ENCODE peak calls at places on chromosome 14, in eight cellular contexts. R is AG09309, N is EL, Z is midbrain, L is OCI-LY7, Q is NCI-H69, K is non-pigmented ciliary epithelial cell, F is uterus. O is an unnamed sample.

GRCh38 chr14:103442288-103442687 is 57.1 kb downstream of the MARK3 start:
- DNase-seq in R (no peak), N (peak; percentile 27), Z (no peak), L (no peak), Q (no peak), K (no peak), F (no peak), O (no peak)

GRCh38 chr14:68854421-68854820 is 61.6 kb upstream of the ZFP36L1 start:
- DNase-seq in R (no peak), N (no peak), Z (no peak), L (no peak), Q (no peak), K (no peak), F (no peak), O (no peak)

GRCh38 chr14:93533864-93534263 is 103.1 kb downstream of the UNC79 start:
- DNase-seq in R (no peak), N (no peak), Z (peak; percentile 8), L (peak; percentile 4), Q (no peak), K (no peak), F (no peak), O (no peak)

GRCh38 chr14:69625299-69626131 is 14.1 kb downstream of the SUSD6 start:
- DNase-seq in R (no peak), N (peak; percentile 28), Z (peak; percentile 14), L (peak; percentile 72), Q (no peak), K (no peak), F (peak; percentile 51), O (no peak)

GRCh38 chr14:92513966-92514843 is 624 bp downstream of the RIN3 start:
- DNase-seq in R (no peak), N (peak; percentile 30), Z (no peak), L (no peak), Q (no peak), K (no peak), F (no peak), O (no peak)

GRCh38 chr14:39433452-39433813 is 1.2 kb upstream of the FBXO33 start:
- DNase-seq in R (no peak), N (no peak), Z (no peak), L (no peak), Q (peak; percentile 54), K (no peak), F (no peak), O (no peak)

GRCh38 chr14:99968156-99968920 is 96.9 kb upstream of the EVL start:
- DNase-seq in R (peak; percentile 80), N (peak; percentile 76), Z (no peak), L (no peak), Q (no peak), K (peak; percentile 52), F (peak; percentile 56), O (no peak)

GRCh38 chr14:97946291-97946690 is 1149.1 kb downstream of the VRK1 start:
- DNase-seq in R (no peak), N (no peak), Z (no peak), L (no peak), Q (peak; percentile 51), K (no peak), F (no peak), O (no peak)

GRCh38 chr14:99803106-99803437 is 9.9 kb downstream of the EML1 start:
- DNase-seq in R (no peak), N (no peak), Z (no peak), L (no peak), Q (peak; percentile 87), K (no peak), F (no peak), O (no peak)

GRCh38 chr14:55352201-55352600 is 59.4 kb downstream of the ATG14 start:
- DNase-seq in R (no peak), N (no peak), Z (no peak), L (no peak), Q (no peak), K (no peak), F (no peak), O (no peak)

GRCh38 chr14:27995688-27996087 is 770.9 kb upstream of the FOXG1 start:
- DNase-seq in R (no peak), N (no peak), Z (no peak), L (no peak), Q (peak; percentile 99), K (no peak), F (no peak), O (no peak)

GRCh38 chr14:91554535-91555332 is 44.6 kb upstream of the PPP4R3A start:
- DNase-seq in R (no peak), N (no peak), Z (no peak), L (no peak), Q (no peak), K (no peak), F (no peak), O (no peak)

GRCh38 chr14:64035143-64035542 is 182.3 kb downstream of the SYNE2 start:
- DNase-seq in R (peak; percentile 10), N (peak; percentile 42), Z (no peak), L (no peak), Q (no peak), K (no peak), F (no peak), O (no peak)

GRCh38 chr14:42992930-42993329 is 1386.3 kb downstream of the LRFN5 start:
- DNase-seq in R (no peak), N (no peak), Z (no peak), L (no peak), Q (no peak), K (no peak), F (no peak), O (no peak)

GRCh38 chr14:104001003-104001402 is 58.7 kb upstream of the RD3L start:
- DNase-seq in R (no peak), N (no peak), Z (no peak), L (peak; percentile 31), Q (peak; percentile 17), K (no peak), F (no peak), O (no peak)

GRCh38 chr14:102516531-102517411 is 7.2 kb upstream of the ANKRD9 start:
- DNase-seq in R (no peak), N (peak; percentile 29), Z (peak; percentile 29), L (peak; percentile 46), Q (peak; percentile 62), K (no peak), F (no peak), O (no peak)

GRCh38 chr14:35257809-35258208 is 34.4 kb upstream of the PSMA6 start:
- DNase-seq in R (peak; percentile 16), N (no peak), Z (no peak), L (no peak), Q (no peak), K (no peak), F (no peak), O (no peak)

GRCh38 chr14:52640137-52640536 is 55.2 kb downstream of the ERO1A start:
- DNase-seq in R (no peak), N (no peak), Z (no peak), L (no peak), Q (no peak), K (no peak), F (no peak), O (no peak)

GRCh38 chr14:24308342-24309124 is 756 bp upstream of the CIDEB start:
- DNase-seq in R (no peak), N (no peak), Z (no peak), L (no peak), Q (no peak), K (no peak), F (no peak), O (no peak)

GRCh38 chr14:64614214-64614613 is 64.5 kb downstream of the PPP1R36 start:
- DNase-seq in R (no peak), N (no peak), Z (no peak), L (no peak), Q (no peak), K (no peak), F (no peak), O (no peak)

GRCh38 chr14:98138666-98139065 is 1133.3 kb downstream of the BCL11B start:
- DNase-seq in R (no peak), N (no peak), Z (peak; percentile 2), L (peak; percentile 25), Q (peak; percentile 30), K (no peak), F (no peak), O (no peak)

GRCh38 chr14:74912111-74912510 is 10.9 kb downstream of the RPS6KL1 start:
- DNase-seq in R (no peak), N (no peak), Z (no peak), L (no peak), Q (no peak), K (no peak), F (no peak), O (no peak)

GRCh38 chr14:88825503-88825902 is 1.1 kb downstream of the TTC8 start:
- DNase-seq in R (no peak), N (no peak), Z (no peak), L (no peak), Q (peak; percentile 34), K (no peak), F (no peak), O (no peak)

GRCh38 chr14:69786628-69787027 is 10.4 kb downstream of the SLC10A1 start:
- DNase-seq in R (no peak), N (no peak), Z (no peak), L (no peak), Q (no peak), K (no peak), F (no peak), O (no peak)

GRCh38 chr14:54173782-54174181 is 217.2 kb upstream of the BMP4 start:
- DNase-seq in R (no peak), N (peak; percentile 66), Z (no peak), L (no peak), Q (peak; percentile 92), K (no peak), F (no peak), O (no peak)

GRCh38 chr14:91858536-91859275 is 8.6 kb downstream of the TC2N start:
- DNase-seq in R (peak; percentile 52), N (peak; percentile 54), Z (no peak), L (no peak), Q (peak; percentile 7), K (no peak), F (no peak), O (no peak)

GRCh38 chr14:57209561-57209960 is 59.1 kb downstream of the EXOC5 start:
- DNase-seq in R (peak; percentile 59), N (peak; percentile 72), Z (no peak), L (no peak), Q (no peak), K (peak; percentile 22), F (no peak), O (no peak)

GRCh38 chr14:90758028-90758889 is 58.0 kb downstream of the TTC7B start:
- DNase-seq in R (peak; percentile 42), N (peak; percentile 91), Z (peak; percentile 92), L (peak; percentile 93), Q (peak; percentile 95), K (peak; percentile 37), F (peak; percentile 88), O (peak; percentile 40)